ENCODE peak calls at places on chromosomes 6 and 20, in six cellular contexts. Y, I, A, T, U and M are unnamed samples.

GRCh38 chr6:102085257-102085656 is 691.7 kb downstream of the GRIK2 start:
- DNase-seq in Y (no peak), I (no peak), A (no peak), T (no peak), U (no peak), M (no peak)

GRCh38 chr6:137967689-137968467 is 100.8 kb downstream of the TNFAIP3 start:
- DNase-seq in Y (no peak), I (peak), A (no peak), T (no peak), U (peak), M (no peak)

GRCh38 chr6:108133594-108134179 is 32.1 kb upstream of the NR2E1 start:
- DNase-seq in Y (peak), I (peak), A (no peak), T (no peak), U (peak), M (peak)

GRCh38 chr6:119720160-119720559 is 370.6 kb upstream of the MAN1A1 start:
- DNase-seq in Y (no peak), I (peak), A (no peak), T (no peak), U (peak), M (no peak)

GRCh38 chr6:25010917-25011625 is 75.3 kb upstream of the RIPOR2 start:
- DNase-seq in Y (no peak), I (peak), A (no peak), T (no peak), U (peak), M (no peak)

GRCh38 chr6:28866342-28867077 is 57.3 kb downstream of the TRIM27 start:
- DNase-seq in Y (peak), I (peak), A (peak), T (peak), U (peak), M (peak)

GRCh38 chr6:115783402-115784061 is 277.2 kb downstream of the FRK start:
- DNase-seq in Y (no peak), I (peak), A (no peak), T (no peak), U (peak), M (no peak)

GRCh38 chr6:149234051-149234962 is 83.2 kb upstream of the TAB2 start:
- DNase-seq in Y (no peak), I (peak), A (no peak), T (no peak), U (peak), M (no peak)

GRCh38 chr6:101458341-101458740 is 64.8 kb downstream of the GRIK2 start:
- DNase-seq in Y (no peak), I (no peak), A (no peak), T (no peak), U (peak), M (no peak)

GRCh38 chr6:81727876-81728517 is 24.5 kb downstream of the TENT5A start:
- DNase-seq in Y (no peak), I (no peak), A (no peak), T (no peak), U (no peak), M (no peak)

GRCh38 chr20:6663751-6664388 is 103.6 kb upstream of the BMP2 start:
- DNase-seq in Y (peak), I (peak), A (no peak), T (no peak), U (no peak), M (no peak)

GRCh38 chr6:142680308-142680707 is 264.7 kb downstream of the HIVEP2 start:
- DNase-seq in Y (no peak), I (peak), A (no peak), T (no peak), U (peak), M (no peak)

GRCh38 chr6:166580076-166581050 is 6.1 kb downstream of the RAMACL start:
- DNase-seq in Y (no peak), I (no peak), A (no peak), T (no peak), U (no peak), M (peak)

GRCh38 chr6:107368471-107368870 is 90.9 kb downstream of the PDSS2 start:
- DNase-seq in Y (no peak), I (no peak), A (no peak), T (no peak), U (no peak), M (no peak)

GRCh38 chr6:125834347-125834746 is 43.6 kb downstream of the NCOA7 start:
- DNase-seq in Y (no peak), I (no peak), A (no peak), T (no peak), U (no peak), M (no peak)

GRCh38 chr6:97524846-97525245 is 241.8 kb upstream of the MMS22L start:
- DNase-seq in Y (no peak), I (no peak), A (no peak), T (no peak), U (no peak), M (no peak)

GRCh38 chr20:54067606-54068174 is 2.7 kb downstream of the BCAS1 start:
- DNase-seq in Y (peak), I (peak), A (no peak), T (no peak), U (no peak), M (peak)

GRCh38 chr6:27517928-27518787 is 45.3 kb upstream of the ZNF184 start:
- DNase-seq in Y (no peak), I (no peak), A (no peak), T (no peak), U (no peak), M (no peak)

GRCh38 chr6:76264466-76264865 is 192.0 kb upstream of the IMPG1 start:
- DNase-seq in Y (no peak), I (no peak), A (no peak), T (no peak), U (no peak), M (no peak)

GRCh38 chr6:5459346-5459745 is 198.0 kb downstream of the FARS2 start:
- DNase-seq in Y (no peak), I (no peak), A (no peak), T (no peak), U (no peak), M (no peak)

GRCh38 chr6:82006027-82006738 is 241.4 kb downstream of the IBTK start:
- DNase-seq in Y (peak), I (peak), A (no peak), T (no peak), U (peak), M (no peak)

GRCh38 chr6:10513544-10513943 is 7.6 kb upstream of the GCNT2 start:
- DNase-seq in Y (no peak), I (no peak), A (no peak), T (no peak), U (no peak), M (no peak)

GRCh38 chr6:42369568-42369967 is 82.2 kb downstream of the TRERF1 start:
- DNase-seq in Y (no peak), I (no peak), A (no peak), T (no peak), U (no peak), M (no peak)
- TF ChIP-seq CTCF in Y (no peak), I (no peak), A (no peak), T (no peak), U (no peak), M (no peak)

GRCh38 chr6:163820171-163820570 is 405.7 kb downstream of the QKI start:
- DNase-seq in Y (no peak), I (no peak), A (no peak), T (no peak), U (no peak), M (no peak)
- TF ChIP-seq CTCF in Y (no peak), I (no peak), A (no peak), T (no peak), U (no peak), M (no peak)

DNA sequence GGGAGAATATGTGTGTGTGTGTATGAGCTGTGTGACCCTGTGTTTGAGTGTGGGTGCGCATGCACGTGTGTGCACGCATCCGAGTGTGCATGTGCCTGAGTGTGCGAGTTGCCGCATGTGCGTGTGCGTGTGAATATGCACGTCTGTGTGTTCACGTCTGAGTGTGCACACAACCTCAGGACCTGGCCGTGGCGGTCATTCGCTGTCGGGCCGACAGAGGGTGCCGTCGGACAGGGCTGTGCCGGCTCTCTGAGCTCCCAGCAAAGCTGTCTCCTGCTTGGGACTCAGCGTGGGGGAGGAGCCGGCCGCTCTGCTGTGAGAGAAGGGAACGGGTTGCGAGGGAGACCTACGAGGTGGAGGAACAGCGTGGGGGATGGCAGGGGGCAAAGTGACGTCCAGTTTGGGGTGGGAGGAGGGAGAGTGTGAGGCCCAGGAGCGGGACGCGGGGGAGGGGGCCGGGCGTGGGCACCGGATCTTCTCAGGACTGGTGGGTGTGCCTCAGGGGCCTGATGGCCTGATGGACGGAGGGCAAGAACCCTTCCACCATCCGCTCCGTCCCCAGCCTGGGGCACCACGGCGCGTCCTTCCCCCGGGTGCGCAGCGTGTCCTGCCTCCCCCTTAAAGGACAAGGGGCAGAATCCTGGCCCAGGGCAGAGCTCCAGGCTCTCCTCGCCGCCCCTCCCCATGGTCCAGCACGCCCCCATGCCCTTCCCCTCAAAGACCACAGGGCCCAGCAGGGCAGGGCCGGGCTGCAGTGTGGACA is 19.9 kb downstream of the SLC17A9 start:
- DNase-seq in Y (peak), I (peak), A (peak), T (peak), U (peak), M (peak)
- TF ChIP-seq CTCF in Y (peak), I (peak), A (peak), T (peak), U (peak), M (peak)

GRCh38 chr6:41090841-41091761 is 18.3 kb downstream of the NFYA start:
- DNase-seq in Y (no peak), I (no peak), A (no peak), T (no peak), U (no peak), M (no peak)

GRCh38 chr6:41093729-41094128 is 21.0 kb downstream of the NFYA start:
- DNase-seq in Y (no peak), I (peak), A (no peak), T (no peak), U (peak), M (no peak)

GRCh38 chr6:41088451-41088850 is 15.7 kb downstream of the NFYA start:
- DNase-seq in Y (no peak), I (no peak), A (no peak), T (no peak), U (no peak), M (no peak)

GRCh38 chr6:41097467-41098090 is 24.8 kb downstream of the NFYA start:
- DNase-seq in Y (no peak), I (peak), A (no peak), T (no peak), U (no peak), M (no peak)

DNA sequence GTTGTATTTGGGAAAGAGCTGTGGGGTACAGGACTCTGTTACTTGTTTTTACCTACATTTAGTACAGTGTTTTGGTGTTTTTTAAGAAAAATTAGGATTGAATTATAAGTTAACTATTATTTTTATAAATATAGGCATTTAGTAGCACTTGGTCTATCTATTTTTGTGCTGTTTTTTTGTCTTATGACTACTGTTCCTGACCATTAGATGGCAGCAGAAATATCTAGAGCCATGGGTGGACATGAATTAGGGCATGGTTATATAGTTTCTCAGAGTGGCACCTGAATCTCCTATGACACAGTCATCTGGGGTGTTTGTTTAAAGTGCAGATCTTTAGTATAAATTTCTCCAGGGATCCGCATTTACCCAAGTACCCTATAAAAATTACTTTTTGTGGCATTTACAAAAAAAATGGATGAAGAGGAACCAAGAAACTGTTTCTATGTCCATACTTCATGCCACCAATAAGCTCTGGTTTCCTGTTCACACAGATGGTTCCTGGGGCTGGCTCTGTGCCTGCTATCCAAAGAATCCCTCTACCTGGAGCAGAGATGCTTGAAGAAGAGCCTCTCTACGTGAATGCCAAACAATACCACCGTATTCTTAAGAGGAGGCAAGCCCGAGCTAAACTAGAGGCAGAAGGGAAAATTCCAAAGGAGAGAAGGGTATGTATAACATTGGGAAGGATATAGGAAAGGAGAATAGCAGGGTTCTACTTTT is 19.8 kb downstream of the NFYA start:
- DNase-seq in Y (no peak), I (peak), A (no peak), T (no peak), U (peak), M (no peak)
- TF ChIP-seq CTCF in Y (peak), I (peak), A (no peak), T (peak), U (peak), M (peak)

GRCh38 chr6:593907-594212 is 63.0 kb downstream of the HUS1B start:
- DNase-seq in Y (no peak), I (no peak), A (no peak), T (no peak), U (no peak), M (no peak)

GRCh38 chr6:589090-589489 is 67.8 kb downstream of the HUS1B start:
- DNase-seq in Y (no peak), I (no peak), A (no peak), T (no peak), U (no peak), M (no peak)

GRCh38 chr6:593139-593906 is 63.6 kb downstream of the HUS1B start:
- DNase-seq in Y (peak), I (peak), A (no peak), T (peak), U (peak), M (no peak)
- TF ChIP-seq CTCF in Y (peak), I (peak), A (no peak), T (peak), U (peak), M (peak)